ENCODE peak calls at places on chromosomes 6 and 20, in ten cellular contexts. One of them, this sample, is unnamed. For H3K36me3, the result is how much of the 10 kb centered on the place peaks cover.

GRCh38 chr6:25370175-25371036 is 91.2 kb downstream of the CARMIL1 start:
- DNase-seq in mammary epithelial cell: no peak
- DNase-seq in IMR-90: no peak
- DNase-seq in fibroblast of lung: no peak
- DNase-seq in right atrium auricular region: no peak
- DNase-seq in kidney: no peak
- DNase-seq in psoas muscle: no peak
- DNase-seq in tibial artery: no peak
- DNase-seq in upper lobe of right lung: no peak
- DNase-seq in left ventricle myocardium inferior: no peak
- DNase-seq in this sample: no peak

GRCh38 chr6:71190809-71191208 is 97.8 kb upstream of the OGFRL1 start:
- DNase-seq in mammary epithelial cell: peak
- DNase-seq in IMR-90: peak
- DNase-seq in fibroblast of lung: peak
- DNase-seq in right atrium auricular region: no peak
- DNase-seq in kidney: no peak
- DNase-seq in psoas muscle: no peak
- DNase-seq in tibial artery: no peak
- DNase-seq in upper lobe of right lung: no peak
- DNase-seq in left ventricle myocardium inferior: no peak
- DNase-seq in this sample: peak

GRCh38 chr6:13581700-13582229 is 7.4 kb downstream of the SIRT5 start:
- DNase-seq in mammary epithelial cell: no peak
- DNase-seq in IMR-90: no peak
- DNase-seq in fibroblast of lung: no peak
- DNase-seq in right atrium auricular region: no peak
- DNase-seq in kidney: no peak
- DNase-seq in psoas muscle: no peak
- DNase-seq in tibial artery: no peak
- DNase-seq in upper lobe of right lung: no peak
- DNase-seq in left ventricle myocardium inferior: no peak
- DNase-seq in this sample: no peak

GRCh38 chr6:42532038-42532669 is 31.7 kb upstream of the UBR2 start:
- DNase-seq in mammary epithelial cell: peak
- DNase-seq in IMR-90: peak
- DNase-seq in fibroblast of lung: peak
- DNase-seq in right atrium auricular region: no peak
- DNase-seq in kidney: no peak
- DNase-seq in psoas muscle: no peak
- DNase-seq in tibial artery: no peak
- DNase-seq in upper lobe of right lung: no peak
- DNase-seq in left ventricle myocardium inferior: no peak
- DNase-seq in this sample: peak

GRCh38 chr20:59948828-59949720 is 8.9 kb downstream of the FAM217B start:
- DNase-seq in mammary epithelial cell: peak
- DNase-seq in IMR-90: peak
- DNase-seq in fibroblast of lung: peak
- DNase-seq in right atrium auricular region: no peak
- DNase-seq in kidney: no peak
- DNase-seq in psoas muscle: no peak
- DNase-seq in tibial artery: no peak
- DNase-seq in upper lobe of right lung: no peak
- DNase-seq in left ventricle myocardium inferior: no peak
- DNase-seq in this sample: peak

GRCh38 chr6:2986722-2987196 is 12.9 kb upstream of the NQO2 start:
- DNase-seq in mammary epithelial cell: peak
- DNase-seq in IMR-90: peak
- DNase-seq in fibroblast of lung: peak
- DNase-seq in right atrium auricular region: no peak
- DNase-seq in kidney: no peak
- DNase-seq in psoas muscle: no peak
- DNase-seq in tibial artery: no peak
- DNase-seq in upper lobe of right lung: no peak
- DNase-seq in left ventricle myocardium inferior: no peak
- DNase-seq in this sample: peak

GRCh38 chr6:87277123-87277522 is 45.3 kb upstream of the SMIM8 start:
- DNase-seq in mammary epithelial cell: peak
- DNase-seq in IMR-90: peak
- DNase-seq in fibroblast of lung: peak
- DNase-seq in right atrium auricular region: no peak
- DNase-seq in kidney: no peak
- DNase-seq in psoas muscle: no peak
- DNase-seq in tibial artery: no peak
- DNase-seq in upper lobe of right lung: no peak
- DNase-seq in left ventricle myocardium inferior: no peak
- DNase-seq in this sample: peak

GRCh38 chr6:84643778-84644177 is 120.6 kb downstream of the TBX18 start:
- DNase-seq in mammary epithelial cell: peak
- DNase-seq in IMR-90: no peak
- DNase-seq in fibroblast of lung: no peak
- DNase-seq in right atrium auricular region: no peak
- DNase-seq in kidney: no peak
- DNase-seq in psoas muscle: no peak
- DNase-seq in tibial artery: no peak
- DNase-seq in upper lobe of right lung: no peak
- DNase-seq in left ventricle myocardium inferior: no peak
- DNase-seq in this sample: peak

GRCh38 chr20:32510601-32511357 is 74.4 kb downstream of the NOL4L start:
- DNase-seq in mammary epithelial cell: peak
- DNase-seq in IMR-90: no peak
- DNase-seq in fibroblast of lung: no peak
- DNase-seq in right atrium auricular region: no peak
- DNase-seq in kidney: peak
- DNase-seq in psoas muscle: no peak
- DNase-seq in tibial artery: no peak
- DNase-seq in upper lobe of right lung: no peak
- DNase-seq in left ventricle myocardium inferior: no peak
- DNase-seq in this sample: peak

GRCh38 chr6:148969271-148969666 is 222.4 kb downstream of the UST start:
- DNase-seq in mammary epithelial cell: no peak
- DNase-seq in IMR-90: no peak
- DNase-seq in fibroblast of lung: no peak
- DNase-seq in right atrium auricular region: no peak
- DNase-seq in kidney: no peak
- DNase-seq in psoas muscle: no peak
- DNase-seq in tibial artery: no peak
- DNase-seq in upper lobe of right lung: no peak
- DNase-seq in left ventricle myocardium inferior: no peak
- DNase-seq in this sample: no peak

GRCh38 chr6:32615885-32616532 is 21.2 kb upstream of the HLA-DQA1 start:
- DNase-seq in mammary epithelial cell: no peak
- DNase-seq in IMR-90: no peak
- DNase-seq in fibroblast of lung: no peak
- DNase-seq in right atrium auricular region: no peak
- DNase-seq in kidney: no peak
- DNase-seq in psoas muscle: no peak
- DNase-seq in tibial artery: no peak
- DNase-seq in upper lobe of right lung: no peak
- DNase-seq in left ventricle myocardium inferior: no peak
- DNase-seq in this sample: no peak

GRCh38 chr6:8539446-8539845 is 104.1 kb upstream of the SLC35B3 start:
- DNase-seq in mammary epithelial cell: peak
- DNase-seq in IMR-90: no peak
- DNase-seq in fibroblast of lung: peak
- DNase-seq in right atrium auricular region: no peak
- DNase-seq in kidney: no peak
- DNase-seq in psoas muscle: no peak
- DNase-seq in tibial artery: no peak
- DNase-seq in upper lobe of right lung: no peak
- DNase-seq in left ventricle myocardium inferior: no peak
- DNase-seq in this sample: peak

GRCh38 chr20:47487175-47487917 is 14.3 kb upstream of the NCOA3 start:
- DNase-seq in mammary epithelial cell: peak
- DNase-seq in IMR-90: peak
- DNase-seq in fibroblast of lung: no peak
- DNase-seq in right atrium auricular region: no peak
- DNase-seq in kidney: no peak
- DNase-seq in psoas muscle: no peak
- DNase-seq in tibial artery: peak
- DNase-seq in upper lobe of right lung: no peak
- DNase-seq in left ventricle myocardium inferior: no peak
- DNase-seq in this sample: peak

GRCh38 chr6:142297996-142298753 is 3.6 kb upstream of the ADGRG6 start:
- DNase-seq in mammary epithelial cell: peak
- DNase-seq in IMR-90: peak
- DNase-seq in fibroblast of lung: peak
- DNase-seq in right atrium auricular region: no peak
- DNase-seq in kidney: no peak
- DNase-seq in psoas muscle: no peak
- DNase-seq in tibial artery: no peak
- DNase-seq in upper lobe of right lung: no peak
- DNase-seq in left ventricle myocardium inferior: no peak
- DNase-seq in this sample: peak

GRCh38 chr6:140446241-140446640 is 1071.8 kb upstream of the CITED2 start:
- DNase-seq in mammary epithelial cell: no peak
- DNase-seq in IMR-90: no peak
- DNase-seq in fibroblast of lung: no peak
- DNase-seq in right atrium auricular region: no peak
- DNase-seq in kidney: no peak
- DNase-seq in psoas muscle: no peak
- DNase-seq in tibial artery: no peak
- DNase-seq in upper lobe of right lung: no peak
- DNase-seq in left ventricle myocardium inferior: no peak
- DNase-seq in this sample: no peak

DNA sequence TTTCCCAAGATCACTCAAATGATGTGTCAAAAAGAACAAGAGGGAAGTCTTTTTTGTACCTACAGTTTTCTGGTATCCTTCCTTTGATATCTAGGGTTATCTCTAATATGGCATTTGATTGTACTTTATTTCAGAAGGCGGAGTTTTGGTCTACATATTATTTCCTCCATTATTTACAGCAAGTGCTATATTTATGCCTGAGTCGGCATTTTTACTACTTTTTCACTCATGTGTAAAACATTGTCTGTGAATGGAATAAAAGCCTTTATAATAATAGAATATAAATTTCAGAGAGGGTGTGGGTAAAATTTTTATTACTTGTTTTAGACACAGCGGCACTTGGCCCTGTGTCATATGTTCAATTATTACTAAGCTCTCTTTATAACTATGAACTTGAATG is 398.4 kb downstream of the BCKDHB start:
- DNase-seq in mammary epithelial cell: no peak
- DNase-seq in IMR-90: no peak
- DNase-seq in fibroblast of lung: no peak
- DNase-seq in right atrium auricular region: no peak
- DNase-seq in kidney: no peak
- DNase-seq in psoas muscle: no peak
- DNase-seq in tibial artery: no peak
- DNase-seq in upper lobe of right lung: no peak
- DNase-seq in left ventricle myocardium inferior: no peak
- DNase-seq in this sample: no peak
- H3K36me3 ChIP-seq in mammary epithelial cell: under half
- H3K36me3 ChIP-seq in IMR-90: under half
- H3K36me3 ChIP-seq in fibroblast of lung: under half
- H3K36me3 ChIP-seq in right atrium auricular region: under half
- H3K36me3 ChIP-seq in kidney: under half
- H3K36me3 ChIP-seq in psoas muscle: under half
- H3K36me3 ChIP-seq in tibial artery: under half
- H3K36me3 ChIP-seq in upper lobe of right lung: under half
- H3K36me3 ChIP-seq in left ventricle myocardium inferior: under half
- H3K36me3 ChIP-seq in this sample: under half

DNA sequence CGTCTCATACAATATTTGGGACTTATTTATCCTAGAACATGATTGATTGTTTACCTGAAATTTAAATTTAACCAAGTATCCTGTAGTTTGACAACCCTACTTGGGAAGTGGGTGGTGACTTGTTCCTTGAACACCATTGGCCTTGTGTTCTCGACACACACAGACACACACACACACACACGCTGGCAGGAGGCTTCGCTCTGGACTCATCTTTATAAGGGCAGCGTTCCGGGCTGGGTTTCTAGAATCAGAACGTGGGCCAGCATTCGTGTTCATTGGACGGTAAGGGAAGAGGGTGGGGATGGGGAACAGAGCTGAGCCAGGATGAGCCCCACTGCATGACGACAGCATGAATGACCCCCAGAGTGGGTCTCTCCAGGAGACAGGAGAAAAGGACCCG is 16.2 kb upstream of the SSTR4 start:
- DNase-seq in mammary epithelial cell: no peak
- DNase-seq in IMR-90: no peak
- DNase-seq in fibroblast of lung: no peak
- DNase-seq in right atrium auricular region: no peak
- DNase-seq in kidney: no peak
- DNase-seq in psoas muscle: no peak
- DNase-seq in tibial artery: no peak
- DNase-seq in upper lobe of right lung: no peak
- DNase-seq in left ventricle myocardium inferior: no peak
- DNase-seq in this sample: no peak
- H3K4me3 ChIP-seq in mammary epithelial cell: no peak
- H3K4me3 ChIP-seq in IMR-90: no peak
- H3K4me3 ChIP-seq in fibroblast of lung: no peak
- H3K4me3 ChIP-seq in right atrium auricular region: no peak
- H3K4me3 ChIP-seq in kidney: no peak
- H3K4me3 ChIP-seq in psoas muscle: no peak
- H3K4me3 ChIP-seq in tibial artery: no peak
- H3K4me3 ChIP-seq in upper lobe of right lung: no peak
- H3K4me3 ChIP-seq in left ventricle myocardium inferior: no peak
- H3K4me3 ChIP-seq in this sample: no peak

GRCh38 chr20:575230-575629 is 31.6 kb upstream of the CSNK2A1 start:
- DNase-seq in mammary epithelial cell: no peak
- DNase-seq in IMR-90: no peak
- DNase-seq in fibroblast of lung: no peak
- DNase-seq in right atrium auricular region: no peak
- DNase-seq in kidney: no peak
- DNase-seq in psoas muscle: no peak
- DNase-seq in tibial artery: no peak
- DNase-seq in upper lobe of right lung: no peak
- DNase-seq in left ventricle myocardium inferior: no peak
- DNase-seq in this sample: no peak
- TF ChIP-seq CTCF in mammary epithelial cell: no peak
- TF ChIP-seq CTCF in IMR-90: no peak
- TF ChIP-seq CTCF in fibroblast of lung: no peak
- TF ChIP-seq CTCF in right atrium auricular region: no peak
- TF ChIP-seq CTCF in kidney: no peak
- TF ChIP-seq CTCF in psoas muscle: no peak
- TF ChIP-seq CTCF in tibial artery: no peak
- TF ChIP-seq CTCF in upper lobe of right lung: no peak
- TF ChIP-seq CTCF in left ventricle myocardium inferior: no peak
- TF ChIP-seq CTCF in this sample: no peak

DNA sequence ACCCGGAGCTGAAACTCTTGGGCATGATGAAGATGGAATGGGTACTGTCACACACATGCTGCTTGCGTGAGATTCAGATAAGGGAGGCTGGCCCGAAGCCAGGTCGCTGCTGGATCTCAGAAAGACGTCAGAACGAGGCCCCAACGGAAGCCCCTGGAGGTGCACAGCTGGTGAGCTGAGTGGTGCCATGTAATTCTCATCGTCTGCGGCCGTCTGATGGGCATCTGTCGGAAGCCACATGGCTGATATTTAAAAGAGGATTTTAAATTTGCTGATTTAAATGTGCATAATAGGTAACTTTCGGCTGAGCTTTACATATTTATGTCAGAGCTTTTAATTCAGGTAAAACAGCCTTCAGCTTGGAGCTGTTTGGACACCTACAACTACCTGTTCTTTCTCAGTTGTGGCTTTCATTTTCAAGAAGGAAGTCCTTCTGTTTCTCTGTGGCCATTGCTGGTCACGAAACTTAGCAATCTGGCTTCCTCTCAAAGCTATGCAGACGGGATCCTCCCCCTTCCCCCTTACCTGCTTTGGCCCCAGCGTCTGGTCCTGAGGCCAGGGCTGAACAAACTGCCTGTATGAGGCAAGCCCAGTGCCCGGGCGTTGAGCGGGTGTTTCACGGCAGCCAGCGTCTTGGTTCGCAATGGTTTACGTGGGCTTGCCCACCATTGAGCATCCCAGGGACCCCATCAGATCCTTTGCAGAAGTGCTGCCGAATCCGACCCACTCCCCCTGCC is 9.2 kb downstream of the SLCO4A1 start:
- DNase-seq in mammary epithelial cell: no peak
- DNase-seq in IMR-90: peak
- DNase-seq in fibroblast of lung: peak
- DNase-seq in right atrium auricular region: no peak
- DNase-seq in kidney: peak
- DNase-seq in psoas muscle: peak
- DNase-seq in tibial artery: peak
- DNase-seq in upper lobe of right lung: peak
- DNase-seq in left ventricle myocardium inferior: peak
- DNase-seq in this sample: no peak
- H3K36me3 ChIP-seq in mammary epithelial cell: under half
- H3K36me3 ChIP-seq in IMR-90: under half
- H3K36me3 ChIP-seq in fibroblast of lung: under half
- H3K36me3 ChIP-seq in right atrium auricular region: under half
- H3K36me3 ChIP-seq in kidney: under half
- H3K36me3 ChIP-seq in psoas muscle: under half
- H3K36me3 ChIP-seq in tibial artery: under half
- H3K36me3 ChIP-seq in upper lobe of right lung: under half
- H3K36me3 ChIP-seq in left ventricle myocardium inferior: under half
- H3K36me3 ChIP-seq in this sample: under half